ENCODE peak calls at places on chromosomes 2 and 18, in five cellular contexts. P is A549, M is left ventricle myocardium inferior, L is pancreas, N is IMR-90. T is an unnamed sample.

GRCh38 chr2:231227309-231228162 is 29.1 kb downstream of the ARMC9 start:
- DNase-seq in P (peak; percentile 83), M (no peak), L (peak; percentile 70), N (peak; percentile 79), T (peak; percentile 90)

GRCh38 chr2:230694241-230694640 is 18.4 kb upstream of the CAB39 start:
- DNase-seq in P (no peak), M (no peak), L (no peak), N (no peak), T (no peak)

GRCh38 chr2:231203087-231203486 is 4.7 kb downstream of the ARMC9 start:
- DNase-seq in P (no peak), M (no peak), L (no peak), N (no peak), T (no peak)

GRCh38 chr2:143284087-143284675 is 155.0 kb downstream of the ARHGAP15 start:
- DNase-seq in P (peak; percentile 51), M (no peak), L (peak; percentile 13), N (peak; percentile 50), T (peak; percentile 84)

GRCh38 chr2:124048664-124049063 is 23.6 kb downstream of the CNTNAP5 start:
- DNase-seq in P (no peak), M (no peak), L (no peak), N (no peak), T (no peak)

GRCh38 chr2:628651-629050 is 48.6 kb downstream of the TMEM18 start:
- DNase-seq in P (peak; percentile 28), M (no peak), L (no peak), N (no peak), T (no peak)

GRCh38 chr2:225994748-225995405 is 595.4 kb downstream of the NYAP2 start:
- DNase-seq in P (peak; percentile 19), M (no peak), L (no peak), N (peak; percentile 65), T (no peak)

GRCh38 chr2:5433855-5434254 is 258.3 kb upstream of the SOX11 start:
- DNase-seq in P (no peak), M (no peak), L (no peak), N (no peak), T (no peak)

GRCh38 chr2:80168037-80168436 is 136.5 kb downstream of the LRRTM1 start:
- DNase-seq in P (no peak), M (no peak), L (no peak), N (no peak), T (no peak)

GRCh38 chr2:98730851-98731708 is at the start of gene MGAT4A:
- DNase-seq in P (peak; percentile 41), M (peak; percentile 86), L (peak; percentile 84), N (no peak), T (peak; percentile 74)

GRCh38 chr2:28318462-28319117 is 74.1 kb upstream of the FOSL2 start:
- DNase-seq in P (no peak), M (no peak), L (no peak), N (no peak), T (no peak)

GRCh38 chr2:28321426-28321825 is 71.2 kb upstream of the FOSL2 start:
- DNase-seq in P (no peak), M (no peak), L (no peak), N (peak; percentile 59), T (no peak)

GRCh38 chr2:28320371-28320770 is 72.3 kb upstream of the FOSL2 start:
- DNase-seq in P (no peak), M (no peak), L (no peak), N (no peak), T (no peak)

GRCh38 chr2:28319118-28320008 is 73.3 kb upstream of the FOSL2 start:
- DNase-seq in P (no peak), M (no peak), L (no peak), N (no peak), T (no peak)

DNA sequence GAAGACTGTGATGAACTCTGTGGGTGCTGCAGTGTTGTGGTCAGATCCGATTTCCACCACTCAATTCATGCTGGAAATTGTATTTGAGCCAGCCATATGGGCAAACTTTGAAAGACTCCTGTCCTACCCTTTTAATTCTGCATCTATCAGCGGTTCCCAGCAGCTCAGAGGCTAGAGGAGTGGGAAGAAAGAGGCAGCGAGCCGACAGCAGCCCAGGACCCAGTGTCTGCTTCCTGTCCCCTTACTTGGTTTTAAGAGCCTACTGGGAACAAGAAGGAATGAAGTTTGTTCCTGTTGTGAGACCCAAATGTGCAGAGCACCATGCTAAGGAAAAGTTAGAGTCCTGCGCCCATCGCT is 72.7 kb upstream of the FOSL2 start:
- DNase-seq in P (no peak), M (no peak), L (no peak), N (no peak), T (no peak)
- H3K27ac ChIP-seq in P (peak overlapping the region; percentile 13), M (no peak overlapping the region), L (no peak overlapping the region), N (no peak overlapping the region), T (no peak overlapping the region)

GRCh38 chr2:6576312-6576711 is 289.4 kb downstream of the CMPK2 start:
- DNase-seq in P (no peak), M (no peak), L (no peak), N (peak; percentile 87), T (no peak)
- H3K4me3 ChIP-seq in P (no peak overlapping the region), M (no peak overlapping the region), L (no peak overlapping the region), N (no peak overlapping the region), T (no peak overlapping the region)

GRCh38 chr2:86213056-86213455 is 13.8 kb downstream of the MRPL35 start:
- DNase-seq in P (no peak), M (no peak), L (no peak), N (no peak), T (no peak)
- H3K27ac ChIP-seq in P (no peak overlapping the region), M (peak overlapping the region; percentile 51), L (no peak overlapping the region), N (no peak overlapping the region), T (no peak overlapping the region)

DNA sequence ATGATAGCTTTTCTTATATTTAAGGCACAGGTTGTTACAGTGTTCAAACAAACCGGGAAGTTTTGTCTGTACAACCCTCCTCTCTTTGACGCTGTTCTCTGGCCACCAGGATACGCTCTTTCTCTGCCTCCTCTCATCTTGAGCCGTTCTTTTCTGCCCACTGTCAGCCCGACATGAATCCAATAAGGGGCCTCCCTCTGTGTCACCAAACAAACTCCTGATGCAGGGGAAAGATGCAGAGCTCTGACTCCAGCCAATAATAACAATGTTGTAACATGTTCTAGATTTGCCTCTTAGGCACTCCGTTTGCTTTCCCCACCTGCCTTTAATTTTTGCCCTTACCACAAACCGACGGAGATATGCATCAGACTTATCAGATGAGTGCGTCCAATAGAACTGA is 449.3 kb downstream of the SLC4A3 start:
- DNase-seq in P (no peak), M (no peak), L (no peak), N (peak; percentile 42), T (no peak)
- H3K4me3 ChIP-seq in P (no peak overlapping the region), M (no peak overlapping the region), L (no peak overlapping the region), N (no peak overlapping the region), T (no peak overlapping the region)

GRCh38 chr2:101814752-101815151 is 117.2 kb downstream of the MAP4K4 start:
- DNase-seq in P (no peak), M (no peak), L (no peak), N (no peak), T (no peak)
- H3K27ac ChIP-seq in P (no peak overlapping the region), M (no peak overlapping the region), L (no peak overlapping the region), N (no peak overlapping the region), T (no peak overlapping the region)

GRCh38 chr18:77069482-77069881 is 63.1 kb downstream of the MBP start:
- DNase-seq in P (no peak), M (no peak), L (no peak), N (no peak), T (no peak)
- H3K4me3 ChIP-seq in P (no peak overlapping the region), M (no peak overlapping the region), L (no peak overlapping the region), N (no peak overlapping the region), T (no peak overlapping the region)

GRCh38 chr2:11142330-11142729 is 12.9 kb upstream of the SLC66A3 start:
- DNase-seq in P (no peak), M (no peak), L (no peak), N (no peak), T (no peak)

GRCh38 chr2:11144077-11144723 is 11.1 kb upstream of the SLC66A3 start:
- DNase-seq in P (no peak), M (no peak), L (no peak), N (no peak), T (no peak)

GRCh38 chr2:11142987-11143386 is 12.3 kb upstream of the SLC66A3 start:
- DNase-seq in P (no peak), M (no peak), L (no peak), N (no peak), T (no peak)

GRCh38 chr2:11140492-11140891 is 14.8 kb upstream of the SLC66A3 start:
- DNase-seq in P (no peak), M (no peak), L (no peak), N (peak; percentile 62), T (no peak)

GRCh38 chr2:11141319-11141718 is 13.9 kb upstream of the SLC66A3 start:
- DNase-seq in P (no peak), M (no peak), L (no peak), N (no peak), T (no peak)
- H3K27ac ChIP-seq in P (no peak overlapping the region), M (no peak overlapping the region), L (no peak overlapping the region), N (no peak overlapping the region), T (no peak overlapping the region)

T was measured in Karpas-422.